ENCODE peak calls at places on chromosomes 12 and 14, in eight cellular contexts. A is left ventricle myocardium inferior; R is activated CD4-positive, CD25-positive, alpha-beta regulatory T cell; O is sigmoid colon; G is NCI-H748 treated with DMSO at 0.1 percent for 48 hours; F is stimulated activated CD8-positive, alpha-beta memory T cell treated with anti-CD3 and anti-CD28 coated beads, Interleukin-2, amount 100 ng/mL, for 1 hour; U is RCC 7860; M is islet precursor cell. Q is an unnamed sample.

GRCh38 chr14:95233702-95234241 is 76.4 kb upstream of the DICER1 start:
- DNase-seq in A (peak; percentile 62), R (no peak), O (no peak), G (no peak), F (no peak), U (no peak), M (no peak), Q (no peak)

GRCh38 chr12:3145036-3145435 is 67.9 kb downstream of the TSPAN9 start:
- DNase-seq in A (peak; percentile 73), R (no peak), O (no peak), G (no peak), F (no peak), U (no peak), M (no peak), Q (no peak)

GRCh38 chr12:106080111-106080732 is 58.5 kb downstream of the NUAK1 start:
- DNase-seq in A (no peak), R (no peak), O (no peak), G (no peak), F (no peak), U (no peak), M (peak; percentile 87), Q (no peak)

GRCh38 chr14:68816183-68816942 is 23.5 kb upstream of the ZFP36L1 start:
- DNase-seq in A (peak; percentile 90), R (peak; percentile 89), O (peak; percentile 96), G (peak; percentile 47), F (peak; percentile 84), U (peak; percentile 65), M (peak; percentile 94), Q (peak; percentile 51)

GRCh38 chr12:60269611-60270269 is 673.9 kb downstream of the SLC16A7 start:
- DNase-seq in A (no peak), R (no peak), O (no peak), G (no peak), F (no peak), U (no peak), M (no peak), Q (no peak)

GRCh38 chr14:72060460-72060859 is 128.2 kb downstream of the RGS6 start:
- DNase-seq in A (no peak), R (no peak), O (no peak), G (no peak), F (no peak), U (no peak), M (no peak), Q (no peak)

GRCh38 chr14:30450620-30451019 is 108.3 kb upstream of the G2E3 start:
- DNase-seq in A (no peak), R (no peak), O (no peak), G (no peak), F (no peak), U (no peak), M (no peak), Q (no peak)

GRCh38 chr12:13045816-13046215 is 1.6 kb downstream of the FAM234B start:
- DNase-seq in A (no peak), R (no peak), O (no peak), G (no peak), F (no peak), U (no peak), M (no peak), Q (no peak)

GRCh38 chr12:131830335-131831020 is 2.3 kb downstream of the MMP17 start:
- DNase-seq in A (peak; percentile 86), R (no peak), O (peak; percentile 92), G (peak; percentile 51), F (no peak), U (peak; percentile 42), M (peak; percentile 98), Q (no peak)

GRCh38 chr12:112170376-112170775 is 45.0 kb downstream of the TRAFD1 start:
- DNase-seq in A (no peak), R (no peak), O (no peak), G (no peak), F (no peak), U (no peak), M (peak; percentile 67), Q (no peak)